ENCODE peak calls at places on chromosomes 12 and 14, in ten cellular contexts. M is heart right ventricle, D is cardiac muscle cell, T is heart left ventricle, X is suprapubic skin, S is small intestine, E is PC-9, A is upper lobe of right lung, B is mammary epithelial cell, R is IMR-90. W is an unnamed sample. For H3K4me1, the result is how much of the 10 kb centered on the place peaks cover.

GRCh38 chr14:60094306-60094897 is 2.7 kb downstream of the PCNX4 start:
- DNase-seq in M (peak), D (peak), T (peak), X (no peak), S (no peak), E (peak), A (no peak), B (no peak), R (peak), W (no peak)

GRCh38 chr12:53780323-53780722 is 28.5 kb upstream of the CISTR start:
- DNase-seq in M (no peak), D (no peak), T (no peak), X (no peak), S (no peak), E (no peak), A (no peak), B (no peak), R (no peak), W (no peak)

GRCh38 chr14:94581127-94581999 is at the start of gene SERPINA5:
- DNase-seq in M (peak), D (peak), T (peak), X (no peak), S (no peak), E (peak), A (peak), B (peak), R (no peak), W (peak)

GRCh38 chr14:76085358-76085757 is 66.4 kb upstream of the GPATCH2L start:
- DNase-seq in M (no peak), D (no peak), T (no peak), X (no peak), S (no peak), E (no peak), A (no peak), B (no peak), R (no peak), W (no peak)

GRCh38 chr12:94458882-94459772 is 540 bp downstream of the CEP83 start:
- DNase-seq in M (no peak), D (peak), T (no peak), X (no peak), S (peak), E (no peak), A (no peak), B (peak), R (peak), W (peak)

GRCh38 chr14:34713681-34714319 is 593 bp downstream of the CFL2 start:
- DNase-seq in M (peak), D (peak), T (peak), X (no peak), S (peak), E (peak), A (peak), B (peak), R (peak), W (peak)

GRCh38 chr12:102702447-102703114 is 214.5 kb downstream of the PAH start:
- DNase-seq in M (peak), D (peak), T (peak), X (no peak), S (peak), E (peak), A (no peak), B (peak), R (peak), W (peak)

GRCh38 chr12:56358836-56359532 is 923 bp downstream of the STAT2 start:
- DNase-seq in M (no peak), D (peak), T (no peak), X (no peak), S (no peak), E (peak), A (no peak), B (peak), R (peak), W (peak)

GRCh38 chr14:32808574-32809098 is 130.0 kb upstream of the NPAS3 start:
- DNase-seq in M (peak), D (peak), T (peak), X (no peak), S (no peak), E (no peak), A (no peak), B (no peak), R (no peak), W (no peak)

GRCh38 chr12:65501093-65501621 is 222.7 kb downstream of the MSRB3 start:
- DNase-seq in M (peak), D (peak), T (peak), X (no peak), S (no peak), E (no peak), A (no peak), B (no peak), R (no peak), W (no peak)

GRCh38 chr12:3225154-3225795 is 148.1 kb downstream of the TSPAN9 start:
- DNase-seq in M (no peak), D (peak), T (no peak), X (no peak), S (no peak), E (no peak), A (no peak), B (no peak), R (peak), W (peak)

GRCh38 chr12:62632521-62632920 is 165.9 kb downstream of the MON2 start:
- DNase-seq in M (peak), D (peak), T (peak), X (peak), S (peak), E (peak), A (peak), B (no peak), R (no peak), W (peak)

GRCh38 chr12:70691018-70691672 is 53.9 kb upstream of the PTPRB start:
- DNase-seq in M (no peak), D (peak), T (no peak), X (no peak), S (no peak), E (no peak), A (no peak), B (no peak), R (peak), W (peak)

GRCh38 chr12:108980831-108981618 is 39.8 kb downstream of the SVOP start:
- DNase-seq in M (peak), D (peak), T (peak), X (no peak), S (no peak), E (no peak), A (no peak), B (no peak), R (peak), W (no peak)

DNA sequence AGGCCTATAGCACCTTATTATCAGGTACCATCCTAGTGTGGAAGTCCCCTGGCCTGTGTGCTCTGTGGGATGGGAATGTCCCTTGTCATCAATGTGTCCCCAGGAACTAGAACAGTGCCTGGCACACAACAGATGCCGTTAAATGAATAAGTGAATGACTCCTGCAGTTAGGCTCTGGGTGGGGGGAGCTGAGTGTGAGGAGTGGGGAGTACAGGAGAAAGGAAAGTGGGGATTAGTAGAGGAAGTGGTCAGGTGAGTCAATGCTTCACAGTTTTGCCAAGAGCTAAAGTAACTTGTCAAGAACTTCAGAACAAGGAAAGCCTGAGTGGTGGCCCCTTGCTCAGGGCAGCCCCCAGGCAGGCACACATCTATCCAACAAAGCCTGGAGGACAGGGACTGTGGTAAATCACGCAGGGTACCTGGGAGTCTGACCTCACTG is 33.4 kb downstream of the DAD1 start:
- DNase-seq in M (no peak), D (no peak), T (no peak), X (no peak), S (no peak), E (no peak), A (no peak), B (peak), R (peak), W (peak)
- H3K4me1 ChIP-seq in M (under half), D (under half), T (under half), X (under half), S (under half), E (under half), A (under half), B (under half), R (under half), W (under half)

GRCh38 chr14:91400696-91401095 is 16.9 kb downstream of the CCDC88C start:
- DNase-seq in M (no peak), D (peak), T (no peak), X (no peak), S (peak), E (no peak), A (no peak), B (no peak), R (peak), W (peak)
- H3K4me3 ChIP-seq in M (no peak), D (no peak), T (no peak), X (no peak), S (peak), E (no peak), A (no peak), B (no peak), R (no peak), W (no peak)

DNA sequence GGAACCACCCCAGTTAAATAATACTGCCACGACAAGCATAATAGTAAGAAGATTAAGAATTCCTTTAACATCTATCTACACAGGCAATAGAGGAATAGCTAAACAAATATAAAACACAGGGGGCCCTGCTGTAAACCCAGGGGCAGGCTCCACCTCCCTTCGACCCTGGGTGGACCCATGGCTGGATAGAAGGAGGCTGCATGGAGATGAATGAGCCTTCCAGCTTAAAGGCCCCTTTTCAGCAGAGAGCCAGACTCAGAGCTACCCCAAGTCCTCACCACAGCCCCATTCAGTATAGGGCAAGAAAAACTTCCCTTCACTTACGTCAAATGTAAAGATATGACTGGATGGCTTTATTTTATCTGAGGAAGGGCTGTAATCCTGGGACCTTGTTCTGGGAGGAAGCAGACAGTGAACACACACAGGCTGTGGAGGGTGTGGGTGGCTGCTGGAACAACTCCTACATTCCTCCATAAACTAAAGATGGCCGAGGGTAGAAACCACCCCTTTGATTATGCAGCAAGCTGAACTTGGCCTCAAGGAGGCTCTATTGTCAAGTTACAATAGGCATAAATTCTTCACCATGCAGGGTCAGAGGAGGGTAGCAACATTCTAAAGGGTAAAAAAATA is 30.5 kb downstream of the NUAK1 start:
- DNase-seq in M (peak), D (peak), T (peak), X (no peak), S (peak), E (no peak), A (no peak), B (no peak), R (peak), W (peak)
- H3K4me1 ChIP-seq in M (half or more), D (under half), T (half or more), X (half or more), S (under half), E (half or more), A (half or more), B (under half), R (under half), W (under half)

GRCh38 chr12:9731797-9732196 is 1.1 kb downstream of the CLECL1 start:
- DNase-seq in M (no peak), D (no peak), T (no peak), X (no peak), S (no peak), E (no peak), A (no peak), B (no peak), R (no peak), W (no peak)

GRCh38 chr12:9729082-9729481 is 3.8 kb downstream of the CLECL1 start:
- DNase-seq in M (no peak), D (no peak), T (no peak), X (no peak), S (no peak), E (no peak), A (no peak), B (no peak), R (no peak), W (no peak)

GRCh38 chr12:9730011-9730410 is 2.9 kb downstream of the CLECL1 start:
- DNase-seq in M (no peak), D (no peak), T (no peak), X (no peak), S (no peak), E (no peak), A (no peak), B (no peak), R (no peak), W (no peak)

GRCh38 chr12:9731393-9731792 is 1.5 kb downstream of the CLECL1 start:
- DNase-seq in M (no peak), D (no peak), T (no peak), X (no peak), S (no peak), E (no peak), A (no peak), B (no peak), R (no peak), W (no peak)

GRCh38 chr12:9730591-9730990 is 2.3 kb downstream of the CLECL1 start:
- DNase-seq in M (no peak), D (no peak), T (no peak), X (no peak), S (no peak), E (no peak), A (no peak), B (no peak), R (no peak), W (no peak)
- H3K4me3 ChIP-seq in M (no peak), D (no peak), T (no peak), X (no peak), S (no peak), E (no peak), A (no peak), B (no peak), R (no peak), W (no peak)

DNA sequence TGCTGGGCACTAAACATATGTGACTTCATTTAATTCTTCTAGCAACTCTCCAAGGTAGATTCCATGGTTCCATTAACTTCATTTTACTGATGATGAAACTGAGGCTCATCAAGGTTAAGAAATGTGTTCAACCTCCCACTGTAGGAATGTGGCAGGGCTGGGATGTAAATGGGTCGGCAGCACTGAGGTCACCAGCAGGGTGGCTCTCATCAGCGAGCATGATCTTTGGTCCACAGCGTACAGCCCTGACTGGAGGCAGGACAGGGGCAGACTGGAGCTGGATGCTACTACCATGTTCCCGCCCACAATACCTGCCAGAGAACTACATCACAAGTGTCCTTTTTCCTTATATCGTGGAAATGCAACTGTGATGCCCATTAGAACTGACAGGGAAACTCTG is 4.6 kb downstream of the APPL2 start:
- DNase-seq in M (no peak), D (no peak), T (no peak), X (no peak), S (peak), E (no peak), A (no peak), B (no peak), R (no peak), W (no peak)
- H3K4me1 ChIP-seq in M (half or more), D (under half), T (half or more), X (half or more), S (under half), E (under half), A (half or more), B (under half), R (under half), W (half or more)

GRCh38 chr14:61575751-61576150 is 119.6 kb upstream of the HIF1A start:
- DNase-seq in M (no peak), D (no peak), T (peak), X (no peak), S (peak), E (peak), A (no peak), B (no peak), R (no peak), W (peak)
- H3K4me3 ChIP-seq in M (no peak), D (no peak), T (no peak), X (no peak), S (no peak), E (no peak), A (no peak), B (no peak), R (no peak), W (no peak)

GRCh38 chr14:50290306-50290705 is 21.7 kb downstream of the L2HGDH start:
- DNase-seq in M (no peak), D (no peak), T (no peak), X (no peak), S (no peak), E (no peak), A (no peak), B (no peak), R (no peak), W (no peak)
- H3K4me1 ChIP-seq in M (under half), D (under half), T (under half), X (under half), S (under half), E (under half), A (under half), B (under half), R (under half), W (under half)

DNA sequence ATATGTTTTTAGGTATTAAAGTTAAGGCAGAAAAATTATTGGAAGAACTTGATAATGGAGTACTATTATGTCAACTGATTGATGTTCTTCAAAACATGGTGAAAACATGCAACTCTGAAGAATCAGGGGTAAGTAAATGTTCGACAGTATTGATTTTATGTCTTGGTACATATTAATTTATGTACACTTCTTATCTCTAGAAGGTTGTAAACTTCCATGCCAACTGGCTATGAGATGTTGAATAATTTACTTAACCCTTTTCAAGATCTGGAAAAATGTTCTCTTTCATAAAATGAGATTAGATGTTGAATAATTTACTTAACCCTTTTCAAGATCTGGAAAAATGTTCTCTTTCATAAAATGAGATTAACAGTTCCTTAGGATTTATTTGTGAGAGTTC is 28.1 kb downstream of the GAS2L3 start:
- DNase-seq in M (no peak), D (no peak), T (no peak), X (no peak), S (peak), E (no peak), A (no peak), B (no peak), R (no peak), W (no peak)
- H3K4me3 ChIP-seq in M (no peak), D (no peak), T (no peak), X (no peak), S (no peak), E (no peak), A (no peak), B (no peak), R (no peak), W (no peak)

GRCh38 chr12:116773276-116773731 is 35.2 kb downstream of the RNFT2 start:
- DNase-seq in M (no peak), D (no peak), T (no peak), X (no peak), S (no peak), E (no peak), A (no peak), B (peak), R (no peak), W (peak)
- H3K4me1 ChIP-seq in M (under half), D (under half), T (under half), X (under half), S (under half), E (under half), A (under half), B (under half), R (under half), W (under half)

DNA sequence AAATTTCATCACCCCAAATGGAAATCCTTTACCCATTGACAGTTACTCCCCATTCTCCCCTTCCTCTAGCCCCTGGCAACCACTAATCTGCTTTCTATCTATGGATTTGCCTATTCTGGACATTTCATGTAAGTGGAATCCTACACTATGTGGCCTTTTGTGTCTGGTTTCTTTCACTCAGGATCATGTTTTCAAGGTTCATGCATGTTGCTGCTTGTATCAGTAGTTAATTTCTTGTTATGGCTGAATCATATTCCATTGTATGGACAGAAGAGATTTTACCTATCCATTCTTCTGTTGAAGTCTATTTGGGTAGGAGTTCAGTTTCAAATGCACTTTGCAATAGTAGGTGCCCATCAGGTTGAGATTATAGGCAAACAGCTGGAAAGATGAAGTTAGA is 1.4 kb downstream of the RFC5 start:
- DNase-seq in M (no peak), D (no peak), T (no peak), X (no peak), S (no peak), E (no peak), A (no peak), B (no peak), R (no peak), W (no peak)
- H3K4me3 ChIP-seq in M (no peak), D (no peak), T (peak), X (no peak), S (no peak), E (no peak), A (no peak), B (peak), R (no peak), W (no peak)